ENCODE peak calls at places on chromosomes 1 and 21, in six cellular contexts. P, W, H, V, Q and Y are unnamed samples.

GRCh38 chr1:216598448-216598847 is 124.8 kb downstream of the ESRRG start:
- DNase-seq in H (peak), W (no peak), V (no peak), Q (no peak), P (no peak), Y (no peak)

GRCh38 chr1:43520100-43520828 is 10.4 kb upstream of the PTPRF start:
- DNase-seq in P (no peak), H (peak), V (no peak), W (no peak), Q (no peak), Y (no peak)

GRCh38 chr1:41383094-41383852 is 22.0 kb downstream of the FOXO6 start:
- DNase-seq in W (no peak), P (no peak), H (no peak), V (no peak), Q (no peak), Y (no peak)

GRCh38 chr1:67683306-67683705 is 1.7 kb upstream of the GADD45A start:
- DNase-seq in W (no peak), V (no peak), Q (no peak), H (no peak), P (no peak), Y (no peak)

GRCh38 chr1:235402457-235403200 is 35.4 kb downstream of the TBCE start:
- DNase-seq in W (no peak), H (no peak), P (no peak), V (no peak), Q (no peak), Y (peak)

GRCh38 chr1:65965112-65965511 is 172.4 kb downstream of the PDE4B start:
- DNase-seq in P (no peak), V (no peak), W (no peak), H (no peak), Q (no peak), Y (no peak)

GRCh38 chr1:49408346-49408745 is 615.4 kb downstream of the AGBL4 start:
- DNase-seq in H (no peak), W (no peak), Q (no peak), P (no peak), V (no peak), Y (no peak)

GRCh38 chr1:50704126-50704525 is 255.9 kb downstream of the FAF1 start:
- DNase-seq in Q (no peak), H (peak), V (peak), P (peak), W (no peak), Y (peak)

GRCh38 chr1:64915381-64916274 is 50.7 kb downstream of the JAK1 start:
- DNase-seq in H (peak), V (no peak), W (no peak), P (no peak), Q (no peak), Y (peak)

GRCh38 chr1:234488954-234489691 is 10.1 kb upstream of the TARBP1 start:
- DNase-seq in P (no peak), W (no peak), V (no peak), H (peak), Q (no peak), Y (no peak)

GRCh38 chr1:40785446-40785845 is 1.9 kb downstream of the KCNQ4 start:
- DNase-seq in Q (no peak), W (no peak), V (no peak), P (no peak), H (no peak), Y (no peak)

GRCh38 chr1:56169856-56170255 is 409.5 kb downstream of the PLPP3 start:
- DNase-seq in P (no peak), V (no peak), W (no peak), H (no peak), Q (no peak), Y (no peak)

GRCh38 chr1:201270616-201271390 is 12.5 kb upstream of the PKP1 start:
- DNase-seq in V (no peak), Q (no peak), W (no peak), H (peak), P (no peak), Y (no peak)

GRCh38 chr1:90922202-90922601 is 99.6 kb downstream of the ZNF644 start:
- DNase-seq in V (no peak), Q (no peak), W (no peak), P (no peak), H (no peak), Y (no peak)

GRCh38 chr1:226201029-226201593 is 14.6 kb upstream of the ACBD3 start:
- DNase-seq in W (peak), H (peak), P (no peak), Q (no peak), V (peak), Y (peak)

GRCh38 chr1:58785424-58786058 is 1.7 kb upstream of the JUN start:
- DNase-seq in H (peak), Q (no peak), V (peak), W (no peak), P (peak), Y (peak)

GRCh38 chr1:245855846-245856730 is 651.0 kb downstream of the SMYD3 start:
- DNase-seq in W (no peak), P (no peak), Q (no peak), H (no peak), V (no peak), Y (no peak)

GRCh38 chr1:109716570-109717090 is 4.6 kb downstream of the GSTM5 start:
- DNase-seq in W (no peak), H (no peak), P (no peak), Q (no peak), V (no peak), Y (no peak)

GRCh38 chr21:36463991-36464390 is 15.9 kb downstream of the CLDN14 start:
- DNase-seq in Q (no peak), P (no peak), H (no peak), V (no peak), W (no peak), Y (no peak)

GRCh38 chr1:232954594-232955365 is 4.4 kb downstream of the NTPCR start:
- DNase-seq in V (no peak), W (no peak), H (no peak), Q (no peak), P (no peak), Y (no peak)

GRCh38 chr1:214670098-214670497 is 67.1 kb downstream of the CENPF start:
- DNase-seq in W (no peak), Q (no peak), V (no peak), H (peak), P (no peak), Y (no peak)

GRCh38 chr1:61851849-61852692 is 109.8 kb downstream of the PATJ start:
- DNase-seq in V (peak), W (no peak), Q (no peak), H (peak), P (peak), Y (peak)

GRCh38 chr1:205025239-205025638 is 17.8 kb upstream of the CNTN2 start:
- DNase-seq in Q (no peak), P (no peak), H (no peak), V (no peak), W (no peak), Y (no peak)